ENCODE peak calls at places on chromosomes 11 and 22, in eight cellular contexts. U is heart left ventricle; K is GM23338; X is IMR-90; G is CD8-positive, alpha-beta T cell; D is psoas muscle; H is pancreas; E is breast epithelium. L is an unnamed sample.

GRCh38 chr11:120024046-120024445 is 113.9 kb downstream of the TRIM29 start:
- DNase-seq in U (no peak), K (no peak), X (no peak), G (no peak), D (no peak), H (no peak), E (no peak), L (no peak)

GRCh38 chr11:3203221-3204043 is 15.2 kb downstream of the MRGPRG start:
- DNase-seq in U (no peak), K (peak; percentile 69), X (no peak), G (no peak), D (no peak), H (peak; percentile 36), E (no peak), L (peak; percentile 33)

GRCh38 chr11:5266609-5267008 is 3.1 kb downstream of the HBE1 start:
- DNase-seq in U (no peak), K (no peak), X (no peak), G (no peak), D (no peak), H (no peak), E (no peak), L (no peak)

GRCh38 chr11:29328961-29329441 is 687.8 kb downstream of the KCNA4 start:
- DNase-seq in U (no peak), K (peak; percentile 28), X (peak; percentile 95), G (no peak), D (no peak), H (no peak), E (no peak), L (no peak)

GRCh38 chr11:131628739-131629138 is 258.3 kb downstream of the NTM start:
- DNase-seq in U (no peak), K (no peak), X (no peak), G (no peak), D (no peak), H (no peak), E (no peak), L (no peak)

GRCh38 chr11:67271548-67272284 is 5.4 kb downstream of the GRK2 start:
- DNase-seq in U (peak; percentile 73), K (no peak), X (no peak), G (no peak), D (no peak), H (peak; percentile 26), E (peak; percentile 46), L (peak; percentile 88)

GRCh38 chr11:121965330-121965729 is 150.7 kb downstream of the BLID start:
- DNase-seq in U (no peak), K (no peak), X (peak; percentile 74), G (no peak), D (no peak), H (peak; percentile 17), E (no peak), L (peak; percentile 56)

GRCh38 chr11:119223856-119224255 is 17.7 kb downstream of the CBL start:
- DNase-seq in U (no peak), K (no peak), X (peak; percentile 63), G (no peak), D (no peak), H (no peak), E (no peak), L (no peak)

GRCh38 chr11:3637201-3637600 is 4.6 kb downstream of the ART5 start:
- DNase-seq in U (no peak), K (no peak), X (no peak), G (no peak), D (no peak), H (no peak), E (no peak), L (no peak)

GRCh38 chr11:113773416-113774173 is at the start of gene ZW10:
- DNase-seq in U (peak; percentile 98), K (peak; percentile 97), X (peak; percentile 96), G (peak; percentile 89), D (peak; percentile 99), H (peak; percentile 98), E (peak; percentile 97), L (peak; percentile 98)

GRCh38 chr11:113771964-113772363 is 1.5 kb downstream of the ZW10 start:
- DNase-seq in U (no peak), K (no peak), X (no peak), G (no peak), D (no peak), H (no peak), E (no peak), L (no peak)

GRCh38 chr11:113778111-113778910 is 1.3 kb upstream of the CLDN25 start:
- DNase-seq in U (no peak), K (no peak), X (peak; percentile 38), G (no peak), D (peak; percentile 21), H (peak; percentile 55), E (no peak), L (peak; percentile 44)

GRCh38 chr11:113773092-113773415 is 438 bp downstream of the ZW10 start:
- DNase-seq in U (no peak), K (peak; percentile 57), X (peak; percentile 25), G (no peak), D (no peak), H (peak; percentile 48), E (no peak), L (peak; percentile 39)

GRCh38 chr11:113774174-113774503 is 647 bp upstream of the ZW10 start:
- DNase-seq in U (no peak), K (no peak), X (no peak), G (no peak), D (no peak), H (no peak), E (no peak), L (no peak)
- H3K4me3 ChIP-seq in U (peak overlapping the region; percentile 74), K (peak overlapping the region; percentile 76), X (peak overlapping the region; percentile 90), G (peak overlapping the region; percentile 90), D (peak overlapping the region; percentile 75), H (no peak overlapping the region), E (peak overlapping the region; percentile 76), L (peak overlapping the region; percentile 96)

GRCh38 chr22:36998620-36999351 is 20.5 kb downstream of the TST start:
- DNase-seq in U (no peak), K (peak; percentile 67), X (peak; percentile 15), G (no peak), D (no peak), H (no peak), E (no peak), L (no peak)
- TF ChIP-seq CTCF in U (no peak), K (peak; percentile 55), X (no peak), G (no peak), D (no peak), H (no peak), E (no peak), L (peak; percentile 31)

GRCh38 chr11:128509990-128510389 is 77.4 kb downstream of the ETS1 start:
- DNase-seq in U (no peak), K (no peak), X (peak; percentile 79), G (no peak), D (no peak), H (no peak), E (no peak), L (no peak)
- H3K4me1 ChIP-seq in U (peaks cover 14% of the 10 kb centered on the region), K (peaks cover 17% of the 10 kb centered on the region), X (peaks cover 31% of the 10 kb centered on the region), G (peaks cover 97% of the 10 kb centered on the region), D (peaks cover 76% of the 10 kb centered on the region), H (peaks cover 8% of the 10 kb centered on the region), E (no peaks in the 10 kb centered on the region), L (peaks cover 24% of the 10 kb centered on the region)

GRCh38 chr11:107732327-107733051 is 20.6 kb upstream of the SLN start:
- DNase-seq in U (no peak), K (no peak), X (no peak), G (no peak), D (no peak), H (no peak), E (no peak), L (no peak)
- H3K4me3 ChIP-seq in U (no peak overlapping the region), K (no peak overlapping the region), X (no peak overlapping the region), G (no peak overlapping the region), D (no peak overlapping the region), H (no peak overlapping the region), E (no peak overlapping the region), L (no peak overlapping the region)

GRCh38 chr22:30949934-30950660 is 18.5 kb downstream of the MORC2 start:
- DNase-seq in U (no peak), K (no peak), X (no peak), G (no peak), D (no peak), H (no peak), E (no peak), L (no peak)
- TF ChIP-seq CTCF in U (no peak), K (no peak), X (peak; percentile 11), G (no peak), D (no peak), H (no peak), E (no peak), L (peak; percentile 30)

DNA sequence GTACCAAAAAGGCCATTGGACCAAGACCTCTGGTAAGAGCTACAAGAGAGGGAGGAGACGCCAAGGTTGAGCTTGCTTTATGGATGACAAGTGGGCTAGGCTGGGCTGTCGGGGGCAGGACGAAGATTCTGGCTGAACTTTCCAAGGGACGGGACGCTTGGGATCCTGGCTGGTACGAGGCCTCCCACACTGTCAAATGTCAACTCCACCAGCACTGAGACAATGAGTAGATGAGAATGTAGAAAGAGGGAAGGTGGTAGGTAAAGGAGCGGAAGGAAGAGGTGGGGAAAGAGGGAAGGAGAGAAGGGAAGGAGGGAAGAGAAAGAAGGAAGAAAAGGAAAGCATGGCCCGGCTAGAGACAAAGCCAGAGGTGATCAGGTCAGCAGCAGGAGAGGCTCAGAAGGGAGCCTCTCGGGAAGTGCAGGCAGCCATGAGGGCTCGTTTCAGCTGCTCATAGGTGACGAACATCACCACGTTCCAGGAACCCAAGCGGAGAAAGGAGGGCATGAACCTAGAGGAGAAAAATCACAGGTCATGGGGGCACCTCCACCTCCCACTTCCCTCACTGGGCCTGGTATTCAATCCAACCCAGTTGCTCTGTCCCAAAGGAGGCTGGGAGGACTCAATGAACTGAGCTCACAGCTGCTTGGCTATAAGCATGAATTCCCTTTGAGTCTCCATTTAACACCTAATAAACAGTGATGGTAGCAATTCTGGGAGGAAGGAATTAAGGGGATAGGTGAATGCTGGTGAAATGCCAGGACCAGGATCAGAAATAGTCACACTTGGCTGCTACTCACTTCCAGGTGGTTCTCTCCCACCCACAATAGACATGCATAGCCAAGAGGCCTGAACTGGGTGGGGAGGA is 7.8 kb downstream of the UCP2 start:
- DNase-seq in U (no peak), K (no peak), X (no peak), G (no peak), D (no peak), H (no peak), E (peak; percentile 27), L (no peak)
- H3K4me1 ChIP-seq in U (no peaks in the 10 kb centered on the region), K (peaks cover 5% of the 10 kb centered on the region), X (no peaks in the 10 kb centered on the region), G (peaks cover 97% of the 10 kb centered on the region), D (no peaks in the 10 kb centered on the region), H (peaks cover under 1% of the 10 kb centered on the region), E (no peaks in the 10 kb centered on the region), L (no peaks in the 10 kb centered on the region)

DNA sequence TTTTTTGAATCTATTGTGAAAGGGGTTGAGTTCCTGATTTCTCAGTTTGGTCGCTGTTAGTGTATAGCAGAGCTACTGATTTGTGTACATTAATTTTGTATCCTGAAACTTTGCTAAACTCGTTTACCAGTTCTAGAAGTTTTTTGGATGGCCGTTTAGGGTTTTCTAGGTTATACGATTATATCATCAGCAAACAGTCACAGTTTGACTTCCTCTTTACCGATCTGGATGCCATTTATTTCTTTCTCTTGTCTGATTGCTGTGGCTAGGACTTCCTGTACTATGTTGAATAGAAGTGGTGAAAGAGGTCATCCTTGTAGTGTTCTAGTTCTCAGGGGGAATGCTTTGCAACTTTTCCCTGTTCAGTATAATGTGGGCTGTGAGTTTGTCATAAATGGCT is 24.6 kb upstream of the OOSP4B start:
- DNase-seq in U (no peak), K (no peak), X (no peak), G (no peak), D (no peak), H (no peak), E (no peak), L (no peak)
- H3K4me3 ChIP-seq in U (no peak overlapping the region), K (no peak overlapping the region), X (no peak overlapping the region), G (no peak overlapping the region), D (no peak overlapping the region), H (no peak overlapping the region), E (no peak overlapping the region), L (no peak overlapping the region)

GRCh38 chr22:17095538-17095937 is 10.7 kb downstream of the IL17RA start:
- DNase-seq in U (no peak), K (peak; percentile 76), X (no peak), G (no peak), D (no peak), H (no peak), E (no peak), L (no peak)
- TF ChIP-seq CTCF in U (no peak), K (peak; percentile 72), X (peak; percentile 27), G (no peak), D (no peak), H (no peak), E (no peak), L (peak; percentile 58)

L was measured in BE2C.